ENCODE peak calls at places on chromosomes 3 and 15, in six cellular contexts. One of them, this sample, is unnamed.

GRCh38 chr3:50572158-50572557 is 2.8 kb downstream of the HEMK1 start:
- DNase-seq in upper lobe of right lung: peak
- DNase-seq in ovary: peak
- DNase-seq in choroid plexus epithelial cell: peak
- DNase-seq in nephron progenitor cell: peak
- DNase-seq in HCT116: no peak
- DNase-seq in this sample: peak

GRCh38 chr3:94440767-94441493 is 378.1 kb downstream of the NSUN3 start:
- DNase-seq in upper lobe of right lung: no peak
- DNase-seq in ovary: no peak
- DNase-seq in choroid plexus epithelial cell: peak
- DNase-seq in nephron progenitor cell: no peak
- DNase-seq in HCT116: no peak
- DNase-seq in this sample: peak

GRCh38 chr15:80991446-80991845 is 1.8 kb upstream of the MESD start:
- DNase-seq in upper lobe of right lung: no peak
- DNase-seq in ovary: peak
- DNase-seq in choroid plexus epithelial cell: peak
- DNase-seq in nephron progenitor cell: no peak
- DNase-seq in HCT116: no peak
- DNase-seq in this sample: peak

GRCh38 chr3:173253471-173253870 is 112.4 kb upstream of the SPATA16 start:
- DNase-seq in upper lobe of right lung: no peak
- DNase-seq in ovary: no peak
- DNase-seq in choroid plexus epithelial cell: no peak
- DNase-seq in nephron progenitor cell: no peak
- DNase-seq in HCT116: no peak
- DNase-seq in this sample: no peak

GRCh38 chr15:68278345-68279217 is 1.0 kb downstream of the FEM1B start:
- DNase-seq in upper lobe of right lung: no peak
- DNase-seq in ovary: no peak
- DNase-seq in choroid plexus epithelial cell: peak
- DNase-seq in nephron progenitor cell: no peak
- DNase-seq in HCT116: no peak
- DNase-seq in this sample: peak

GRCh38 chr3:153096611-153097200 is 65.3 kb upstream of the RAP2B start:
- DNase-seq in upper lobe of right lung: no peak
- DNase-seq in ovary: no peak
- DNase-seq in choroid plexus epithelial cell: no peak
- DNase-seq in nephron progenitor cell: no peak
- DNase-seq in HCT116: no peak
- DNase-seq in this sample: no peak

GRCh38 chr3:84601303-84601702 is 357.5 kb upstream of the CADM2 start:
- DNase-seq in upper lobe of right lung: no peak
- DNase-seq in ovary: no peak
- DNase-seq in choroid plexus epithelial cell: peak
- DNase-seq in nephron progenitor cell: no peak
- DNase-seq in HCT116: no peak
- DNase-seq in this sample: no peak

GRCh38 chr3:62615258-62615840 is 242.0 kb upstream of the FEZF2 start:
- DNase-seq in upper lobe of right lung: no peak
- DNase-seq in ovary: no peak
- DNase-seq in choroid plexus epithelial cell: no peak
- DNase-seq in nephron progenitor cell: no peak
- DNase-seq in HCT116: no peak
- DNase-seq in this sample: no peak

GRCh38 chr15:95170587-95171380 is 939.4 kb downstream of the MCTP2 start:
- DNase-seq in upper lobe of right lung: no peak
- DNase-seq in ovary: no peak
- DNase-seq in choroid plexus epithelial cell: no peak
- DNase-seq in nephron progenitor cell: peak
- DNase-seq in HCT116: no peak
- DNase-seq in this sample: no peak

GRCh38 chr3:127068871-127069270 is 86.0 kb downstream of the PLXNA1 start:
- DNase-seq in upper lobe of right lung: peak
- DNase-seq in ovary: no peak
- DNase-seq in choroid plexus epithelial cell: no peak
- DNase-seq in nephron progenitor cell: no peak
- DNase-seq in HCT116: no peak
- DNase-seq in this sample: no peak

GRCh38 chr3:128784228-128784627 is 58.2 kb downstream of the RAB7A start:
- DNase-seq in upper lobe of right lung: no peak
- DNase-seq in ovary: no peak
- DNase-seq in choroid plexus epithelial cell: peak
- DNase-seq in nephron progenitor cell: peak
- DNase-seq in HCT116: no peak
- DNase-seq in this sample: no peak

GRCh38 chr3:134212898-134213665 is 37.6 kb downstream of the RYK start:
- DNase-seq in upper lobe of right lung: peak
- DNase-seq in ovary: peak
- DNase-seq in choroid plexus epithelial cell: peak
- DNase-seq in nephron progenitor cell: peak
- DNase-seq in HCT116: peak
- DNase-seq in this sample: peak

GRCh38 chr15:48221885-48222284 is 15.8 kb downstream of the SLC12A1 start:
- DNase-seq in upper lobe of right lung: no peak
- DNase-seq in ovary: no peak
- DNase-seq in choroid plexus epithelial cell: no peak
- DNase-seq in nephron progenitor cell: no peak
- DNase-seq in HCT116: no peak
- DNase-seq in this sample: peak

GRCh38 chr3:139292933-139293664 is 50.7 kb upstream of the MRPS22 start:
- DNase-seq in upper lobe of right lung: no peak
- DNase-seq in ovary: no peak
- DNase-seq in choroid plexus epithelial cell: peak
- DNase-seq in nephron progenitor cell: no peak
- DNase-seq in HCT116: no peak
- DNase-seq in this sample: no peak

GRCh38 chr15:52295421-52295991 is at the start of gene MYO5C:
- DNase-seq in upper lobe of right lung: peak
- DNase-seq in ovary: peak
- DNase-seq in choroid plexus epithelial cell: no peak
- DNase-seq in nephron progenitor cell: peak
- DNase-seq in HCT116: peak
- DNase-seq in this sample: no peak

GRCh38 chr3:124059580-124059979 is 67.7 kb upstream of the ROPN1 start:
- DNase-seq in upper lobe of right lung: no peak
- DNase-seq in ovary: no peak
- DNase-seq in choroid plexus epithelial cell: peak
- DNase-seq in nephron progenitor cell: no peak
- DNase-seq in HCT116: no peak
- DNase-seq in this sample: peak

GRCh38 chr3:182617511-182617910 is 175.8 kb upstream of the ATP11B start:
- DNase-seq in upper lobe of right lung: no peak
- DNase-seq in ovary: no peak
- DNase-seq in choroid plexus epithelial cell: no peak
- DNase-seq in nephron progenitor cell: no peak
- DNase-seq in HCT116: no peak
- DNase-seq in this sample: no peak

GRCh38 chr15:25739687-25740121 is 123.4 kb downstream of the ATP10A start:
- DNase-seq in upper lobe of right lung: no peak
- DNase-seq in ovary: no peak
- DNase-seq in choroid plexus epithelial cell: peak
- DNase-seq in nephron progenitor cell: no peak
- DNase-seq in HCT116: no peak
- DNase-seq in this sample: peak

GRCh38 chr15:88069561-88069960 is 187.0 kb downstream of the NTRK3 start:
- DNase-seq in upper lobe of right lung: no peak
- DNase-seq in ovary: no peak
- DNase-seq in choroid plexus epithelial cell: no peak
- DNase-seq in nephron progenitor cell: no peak
- DNase-seq in HCT116: no peak
- DNase-seq in this sample: no peak

GRCh38 chr3:39383190-39383912 is at the start of gene SLC25A38:
- DNase-seq in upper lobe of right lung: peak
- DNase-seq in ovary: peak
- DNase-seq in choroid plexus epithelial cell: peak
- DNase-seq in nephron progenitor cell: peak
- DNase-seq in HCT116: peak
- DNase-seq in this sample: peak

GRCh38 chr15:47288794-47289193 is 428.5 kb upstream of the SEMA6D start:
- DNase-seq in upper lobe of right lung: no peak
- DNase-seq in ovary: no peak
- DNase-seq in choroid plexus epithelial cell: no peak
- DNase-seq in nephron progenitor cell: no peak
- DNase-seq in HCT116: no peak
- DNase-seq in this sample: no peak

GRCh38 chr3:30347679-30348216 is 258.7 kb upstream of the TGFBR2 start:
- DNase-seq in upper lobe of right lung: no peak
- DNase-seq in ovary: no peak
- DNase-seq in choroid plexus epithelial cell: peak
- DNase-seq in nephron progenitor cell: no peak
- DNase-seq in HCT116: no peak
- DNase-seq in this sample: peak

GRCh38 chr15:66751579-66751978 is 49.5 kb downstream of the SMAD6 start:
- DNase-seq in upper lobe of right lung: peak
- DNase-seq in ovary: no peak
- DNase-seq in choroid plexus epithelial cell: no peak
- DNase-seq in nephron progenitor cell: no peak
- DNase-seq in HCT116: peak
- DNase-seq in this sample: no peak

GRCh38 chr15:41367418-41367817 is 34.7 kb downstream of the NUSAP1 start:
- DNase-seq in upper lobe of right lung: no peak
- DNase-seq in ovary: no peak
- DNase-seq in choroid plexus epithelial cell: no peak
- DNase-seq in nephron progenitor cell: no peak
- DNase-seq in HCT116: no peak
- DNase-seq in this sample: no peak

GRCh38 chr3:196572389-196572788 is 3.9 kb downstream of the FBXO45 start:
- DNase-seq in upper lobe of right lung: no peak
- DNase-seq in ovary: no peak
- DNase-seq in choroid plexus epithelial cell: no peak
- DNase-seq in nephron progenitor cell: no peak
- DNase-seq in HCT116: no peak
- DNase-seq in this sample: no peak

GRCh38 chr3:172466553-172467130 is 18.4 kb upstream of the GHSR start:
- DNase-seq in upper lobe of right lung: no peak
- DNase-seq in ovary: no peak
- DNase-seq in choroid plexus epithelial cell: no peak
- DNase-seq in nephron progenitor cell: no peak
- DNase-seq in HCT116: no peak
- DNase-seq in this sample: no peak

GRCh38 chr3:45904931-45905330 is 18.6 kb downstream of the CCR9 start:
- DNase-seq in upper lobe of right lung: no peak
- DNase-seq in ovary: no peak
- DNase-seq in choroid plexus epithelial cell: no peak
- DNase-seq in nephron progenitor cell: no peak
- DNase-seq in HCT116: no peak
- DNase-seq in this sample: no peak

GRCh38 chr3:11613319-11613718 is 30.4 kb downstream of the VGLL4 start:
- DNase-seq in upper lobe of right lung: no peak
- DNase-seq in ovary: no peak
- DNase-seq in choroid plexus epithelial cell: no peak
- DNase-seq in nephron progenitor cell: no peak
- DNase-seq in HCT116: no peak
- DNase-seq in this sample: no peak

GRCh38 chr3:100335137-100335833 is 728 bp downstream of the NIT2 start:
- DNase-seq in upper lobe of right lung: no peak
- DNase-seq in ovary: peak
- DNase-seq in choroid plexus epithelial cell: peak
- DNase-seq in nephron progenitor cell: peak
- DNase-seq in HCT116: no peak
- DNase-seq in this sample: no peak

GRCh38 chr3:11185564-11186317 is 31.4 kb downstream of the HRH1 start:
- DNase-seq in upper lobe of right lung: peak
- DNase-seq in ovary: peak
- DNase-seq in choroid plexus epithelial cell: peak
- DNase-seq in nephron progenitor cell: no peak
- DNase-seq in HCT116: peak
- DNase-seq in this sample: peak

GRCh38 chr15:89632563-89633430 is 22.5 kb downstream of the KIF7 start:
- DNase-seq in upper lobe of right lung: no peak
- DNase-seq in ovary: no peak
- DNase-seq in choroid plexus epithelial cell: no peak
- DNase-seq in nephron progenitor cell: no peak
- DNase-seq in HCT116: no peak
- DNase-seq in this sample: no peak

GRCh38 chr15:72916939-72917338 is 133.4 kb upstream of the ADPGK start:
- DNase-seq in upper lobe of right lung: no peak
- DNase-seq in ovary: no peak
- DNase-seq in choroid plexus epithelial cell: peak
- DNase-seq in nephron progenitor cell: no peak
- DNase-seq in HCT116: no peak
- DNase-seq in this sample: no peak

GRCh38 chr3:178618197-178618596 is 82.0 kb downstream of the KCNMB2 start:
- DNase-seq in upper lobe of right lung: no peak
- DNase-seq in ovary: no peak
- DNase-seq in choroid plexus epithelial cell: no peak
- DNase-seq in nephron progenitor cell: no peak
- DNase-seq in HCT116: no peak
- DNase-seq in this sample: no peak

DNA sequence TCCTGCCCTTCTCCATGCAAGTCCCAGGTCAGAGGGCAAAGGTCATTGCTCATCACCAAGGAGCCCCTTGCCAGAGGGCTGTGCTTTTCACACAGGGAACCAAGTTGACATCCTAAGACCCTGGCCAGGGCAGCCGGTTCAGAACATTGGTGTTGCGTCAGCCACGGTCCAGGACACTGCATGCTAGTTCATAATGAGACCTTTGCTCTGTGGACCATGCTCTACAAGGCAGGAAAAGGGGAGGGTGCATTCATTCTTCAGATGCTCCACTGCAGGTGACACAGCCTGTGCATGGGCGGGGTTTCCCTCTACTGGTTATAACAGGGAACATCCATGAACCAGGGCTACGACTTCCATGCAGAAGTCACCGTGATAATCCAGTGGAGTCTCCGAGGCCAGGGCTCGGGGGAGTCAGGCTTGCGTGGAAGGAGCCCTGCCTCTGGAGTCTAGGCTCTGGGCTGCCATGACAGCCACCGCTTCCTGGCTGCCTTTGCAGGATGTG is 81.6 kb downstream of the OCA2 start:
- DNase-seq in upper lobe of right lung: no peak
- DNase-seq in ovary: no peak
- DNase-seq in choroid plexus epithelial cell: no peak
- DNase-seq in nephron progenitor cell: no peak
- DNase-seq in HCT116: no peak
- DNase-seq in this sample: no peak
- TF ChIP-seq CTCF in upper lobe of right lung: no peak
- TF ChIP-seq CTCF in ovary: no peak
- TF ChIP-seq CTCF in choroid plexus epithelial cell: peak
- TF ChIP-seq CTCF in nephron progenitor cell: no peak
- TF ChIP-seq CTCF in HCT116: peak
- TF ChIP-seq CTCF in this sample: no peak

GRCh38 chr15:44427756-44428724 is 611 bp downstream of the CTDSPL2 start:
- DNase-seq in upper lobe of right lung: no peak
- DNase-seq in ovary: no peak
- DNase-seq in choroid plexus epithelial cell: peak
- DNase-seq in nephron progenitor cell: peak
- DNase-seq in HCT116: peak
- DNase-seq in this sample: peak
- TF ChIP-seq CTCF in upper lobe of right lung: no peak
- TF ChIP-seq CTCF in ovary: no peak
- TF ChIP-seq CTCF in choroid plexus epithelial cell: no peak
- TF ChIP-seq CTCF in nephron progenitor cell: no peak
- TF ChIP-seq CTCF in HCT116: peak
- TF ChIP-seq CTCF in this sample: peak

GRCh38 chr3:42755681-42756578 is 17.1 kb downstream of the CCDC13 start:
- DNase-seq in upper lobe of right lung: no peak
- DNase-seq in ovary: no peak
- DNase-seq in choroid plexus epithelial cell: peak
- DNase-seq in nephron progenitor cell: no peak
- DNase-seq in HCT116: no peak
- DNase-seq in this sample: peak
- TF ChIP-seq CTCF in upper lobe of right lung: peak
- TF ChIP-seq CTCF in ovary: no peak
- TF ChIP-seq CTCF in choroid plexus epithelial cell: peak
- TF ChIP-seq CTCF in nephron progenitor cell: peak
- TF ChIP-seq CTCF in HCT116: peak
- TF ChIP-seq CTCF in this sample: peak

GRCh38 chr15:55993111-55993803 is at the start of gene NEDD4:
- DNase-seq in upper lobe of right lung: peak
- DNase-seq in ovary: peak
- DNase-seq in choroid plexus epithelial cell: peak
- DNase-seq in nephron progenitor cell: peak
- DNase-seq in HCT116: peak
- DNase-seq in this sample: peak
- TF ChIP-seq CTCF in upper lobe of right lung: peak
- TF ChIP-seq CTCF in ovary: peak
- TF ChIP-seq CTCF in choroid plexus epithelial cell: peak
- TF ChIP-seq CTCF in nephron progenitor cell: no peak
- TF ChIP-seq CTCF in HCT116: peak
- TF ChIP-seq CTCF in this sample: peak

This sample was measured in fibroblast of the aortic adventitia.